ENCODE peak calls at places on chromosomes 4 and X, in seven cellular contexts. One of them, this sample, is unnamed.

GRCh38 chrX:97310373-97310772 is 426.7 kb downstream of the RPA4 start:
- DNase-seq in AG10803: no peak
- DNase-seq in renal cortical epithelial cell: peak
- DNase-seq in WTC11: no peak
- DNase-seq in naive thymus-derived CD4-positive, alpha-beta T cell: no peak
- DNase-seq in caudate nucleus: no peak
- DNase-seq in upper lobe of right lung: no peak
- DNase-seq in this sample: peak

GRCh38 chr4:73698217-73698616 is 42.2 kb upstream of the CXCL8 start:
- DNase-seq in AG10803: peak
- DNase-seq in renal cortical epithelial cell: peak
- DNase-seq in WTC11: no peak
- DNase-seq in naive thymus-derived CD4-positive, alpha-beta T cell: no peak
- DNase-seq in caudate nucleus: no peak
- DNase-seq in upper lobe of right lung: no peak
- DNase-seq in this sample: peak

GRCh38 chrX:110852180-110852579 is 56.6 kb upstream of the CHRDL1 start:
- DNase-seq in AG10803: peak
- DNase-seq in renal cortical epithelial cell: no peak
- DNase-seq in WTC11: peak
- DNase-seq in naive thymus-derived CD4-positive, alpha-beta T cell: no peak
- DNase-seq in caudate nucleus: no peak
- DNase-seq in upper lobe of right lung: no peak
- DNase-seq in this sample: peak

GRCh38 chr4:83964996-83965541 is 429.2 kb downstream of the GPAT3 start:
- DNase-seq in AG10803: peak
- DNase-seq in renal cortical epithelial cell: peak
- DNase-seq in WTC11: no peak
- DNase-seq in naive thymus-derived CD4-positive, alpha-beta T cell: no peak
- DNase-seq in caudate nucleus: no peak
- DNase-seq in upper lobe of right lung: no peak
- DNase-seq in this sample: no peak

GRCh38 chrX:78769933-78770332 is 22.4 kb downstream of the LPAR4 start:
- DNase-seq in AG10803: no peak
- DNase-seq in renal cortical epithelial cell: no peak
- DNase-seq in WTC11: no peak
- DNase-seq in naive thymus-derived CD4-positive, alpha-beta T cell: no peak
- DNase-seq in caudate nucleus: no peak
- DNase-seq in upper lobe of right lung: no peak
- DNase-seq in this sample: peak

GRCh38 chr4:184450045-184450444 is 24.3 kb downstream of the IRF2 start:
- DNase-seq in AG10803: peak
- DNase-seq in renal cortical epithelial cell: peak
- DNase-seq in WTC11: no peak
- DNase-seq in naive thymus-derived CD4-positive, alpha-beta T cell: no peak
- DNase-seq in caudate nucleus: no peak
- DNase-seq in upper lobe of right lung: no peak
- DNase-seq in this sample: no peak

GRCh38 chrX:29858714-29859113 is 356.6 kb upstream of the MAGEB2 start:
- DNase-seq in AG10803: peak
- DNase-seq in renal cortical epithelial cell: no peak
- DNase-seq in WTC11: no peak
- DNase-seq in naive thymus-derived CD4-positive, alpha-beta T cell: no peak
- DNase-seq in caudate nucleus: no peak
- DNase-seq in upper lobe of right lung: no peak
- DNase-seq in this sample: no peak

GRCh38 chr4:169268951-169269781 is 1.6 kb downstream of the SH3RF1 start:
- DNase-seq in AG10803: peak
- DNase-seq in renal cortical epithelial cell: peak
- DNase-seq in WTC11: no peak
- DNase-seq in naive thymus-derived CD4-positive, alpha-beta T cell: no peak
- DNase-seq in caudate nucleus: no peak
- DNase-seq in upper lobe of right lung: no peak
- DNase-seq in this sample: no peak

GRCh38 chr4:139419388-139419914 is 34.5 kb upstream of the RAB33B start:
- DNase-seq in AG10803: peak
- DNase-seq in renal cortical epithelial cell: peak
- DNase-seq in WTC11: no peak
- DNase-seq in naive thymus-derived CD4-positive, alpha-beta T cell: peak
- DNase-seq in caudate nucleus: peak
- DNase-seq in upper lobe of right lung: no peak
- DNase-seq in this sample: no peak

GRCh38 chr4:150136036-150136435 is 57.8 kb downstream of the DCLK2 start:
- DNase-seq in AG10803: peak
- DNase-seq in renal cortical epithelial cell: no peak
- DNase-seq in WTC11: no peak
- DNase-seq in naive thymus-derived CD4-positive, alpha-beta T cell: no peak
- DNase-seq in caudate nucleus: no peak
- DNase-seq in upper lobe of right lung: no peak
- DNase-seq in this sample: no peak

GRCh38 chrX:72381439-72382198 is 75.9 kb upstream of the CITED1 start:
- DNase-seq in AG10803: no peak
- DNase-seq in renal cortical epithelial cell: peak
- DNase-seq in WTC11: no peak
- DNase-seq in naive thymus-derived CD4-positive, alpha-beta T cell: no peak
- DNase-seq in caudate nucleus: no peak
- DNase-seq in upper lobe of right lung: no peak
- DNase-seq in this sample: no peak

This sample was measured in iPS-NIHi11.